ENCODE peak calls at places on chromosome 3, in four cellular contexts. G is osteocyte, Q is A549, S is MM.1S. P is an unnamed sample.

GRCh38 chr3:39937874-39938273 is 128.5 kb downstream of the MYRIP start:
- DNase-seq in G (no peak), Q (no peak), S (peak), P (no peak)

GRCh38 chr3:173135059-173135458 is 6.0 kb downstream of the SPATA16 start:
- DNase-seq in G (no peak), Q (no peak), S (peak), P (no peak)

GRCh38 chr3:105997800-105998526 is 129.2 kb upstream of the CBLB start:
- DNase-seq in G (no peak), Q (no peak), S (no peak), P (peak)

GRCh38 chr3:185737020-185737419 is 87.8 kb downstream of the IGF2BP2 start:
- DNase-seq in G (no peak), Q (no peak), S (no peak), P (no peak)

GRCh38 chr3:49813497-49814174 is at the start of gene UBA7:
- DNase-seq in G (no peak), Q (no peak), S (peak), P (no peak)

GRCh38 chr3:56491566-56491965 is 23.3 kb upstream of the ERC2 start:
- DNase-seq in G (no peak), Q (no peak), S (no peak), P (no peak)

GRCh38 chr3:45775571-45776290 is 20.6 kb downstream of the SLC6A20 start:
- DNase-seq in G (peak), Q (no peak), S (no peak), P (no peak)

GRCh38 chr3:177935008-177935407 is 601.2 kb upstream of the KCNMB2 start:
- DNase-seq in G (no peak), Q (no peak), S (no peak), P (no peak)

GRCh38 chr3:37162501-37163245 is 11.7 kb downstream of the LRRFIP2 start:
- DNase-seq in G (no peak), Q (no peak), S (no peak), P (no peak)

GRCh38 chr3:194369522-194370279 is at the start of gene LRRC15:
- DNase-seq in G (no peak), Q (peak), S (no peak), P (no peak)

GRCh38 chr3:53843195-53844177 is 2.7 kb downstream of the CHDH start:
- DNase-seq in G (no peak), Q (no peak), S (peak), P (no peak)

GRCh38 chr3:2156244-2156847 is 57.7 kb downstream of the CNTN4 start:
- DNase-seq in G (no peak), Q (peak), S (peak), P (no peak)

GRCh38 chr3:146972726-146973125 is 367.6 kb upstream of the PLSCR5 start:
- DNase-seq in G (no peak), Q (no peak), S (no peak), P (no peak)

GRCh38 chr3:37290551-37290950 is 116.2 kb upstream of the LRRFIP2 start:
- DNase-seq in G (no peak), Q (no peak), S (no peak), P (no peak)

GRCh38 chr3:190497809-190498208 is 16.1 kb upstream of the IL1RAP start:
- DNase-seq in G (no peak), Q (no peak), S (no peak), P (no peak)

GRCh38 chr3:172280406-172281051 is 167.7 kb downstream of the GHSR start:
- DNase-seq in G (no peak), Q (no peak), S (no peak), P (no peak)

GRCh38 chr3:2714856-2715255 is 395.3 kb downstream of the IL5RA start:
- DNase-seq in G (no peak), Q (no peak), S (peak), P (no peak)

GRCh38 chr3:112767177-112767576 is 79.5 kb downstream of the CD200R1L start:
- DNase-seq in G (no peak), Q (no peak), S (peak), P (no peak)

GRCh38 chr3:17355591-17355990 is 386.8 kb downstream of the TBC1D5 start:
- DNase-seq in G (no peak), Q (no peak), S (no peak), P (no peak)

GRCh38 chr3:190384241-190384863 is 3.6 kb upstream of the CLDN16 start:
- DNase-seq in G (no peak), Q (peak), S (peak), P (no peak)

GRCh38 chr3:128734523-128735189 is 8.7 kb downstream of the RAB7A start:
- DNase-seq in G (no peak), Q (no peak), S (no peak), P (no peak)

GRCh38 chr3:37823189-37823588 is 38.5 kb upstream of the CTDSPL start:
- DNase-seq in G (no peak), Q (no peak), S (no peak), P (no peak)

GRCh38 chr3:129005526-129006303 is 4.6 kb downstream of the EFCC1 start:
- DNase-seq in G (no peak), Q (no peak), S (peak), P (no peak)

GRCh38 chr3:8499181-8499611 is 2.4 kb upstream of the LMCD1 start:
- DNase-seq in G (no peak), Q (no peak), S (no peak), P (no peak)

GRCh38 chr3:188486952-188487351 is 333.0 kb downstream of the LPP start:
- DNase-seq in G (no peak), Q (no peak), S (no peak), P (no peak)

GRCh38 chr3:71066356-71066755 is 517.2 kb downstream of the FOXP1 start:
- DNase-seq in G (no peak), Q (no peak), S (no peak), P (no peak)

GRCh38 chr3:112437146-112438022 is 61.9 kb downstream of the BTLA start:
- DNase-seq in G (no peak), Q (no peak), S (peak), P (no peak)

GRCh38 chr3:42653560-42654330 is at the start of gene ZBTB47:
- DNase-seq in G (no peak), Q (no peak), S (no peak), P (no peak)

GRCh38 chr3:123605789-123606234 is 21.0 kb upstream of the HACD2 start:
- DNase-seq in G (no peak), Q (peak), S (no peak), P (no peak)

GRCh38 chr3:142019794-142020320 is 129.5 kb downstream of the TFDP2 start:
- DNase-seq in G (no peak), Q (no peak), S (peak), P (no peak)

GRCh38 chr3:196499807-196500524 is 3.6 kb downstream of the RNF168 start:
- DNase-seq in G (no peak), Q (no peak), S (no peak), P (no peak)

GRCh38 chr3:16884084-16884747 is 539 bp upstream of the PLCL2 start:
- DNase-seq in G (peak), Q (peak), S (peak), P (peak)

GRCh38 chr3:73342077-73342476 is 280.6 kb downstream of the EBLN2 start:
- DNase-seq in G (no peak), Q (no peak), S (no peak), P (no peak)

GRCh38 chr3:95028688-95029087 is 965.8 kb downstream of the NSUN3 start:
- DNase-seq in G (no peak), Q (no peak), S (no peak), P (no peak)

GRCh38 chr3:120144267-120144666 is 50.0 kb upstream of the GSK3B start:
- DNase-seq in G (no peak), Q (no peak), S (no peak), P (no peak)

GRCh38 chr3:132284756-132285619 is 32.2 kb upstream of the ACP3 start:
- DNase-seq in G (no peak), Q (no peak), S (no peak), P (no peak)

GRCh38 chr3:126959921-126960603 is 22.9 kb upstream of the PLXNA1 start:
- DNase-seq in G (no peak), Q (peak), S (no peak), P (no peak)
- TF ChIP-seq CTCF in G (peak), Q (no peak), S (no peak), P (no peak)

GRCh38 chr3:149016669-149017541 is 25.6 kb downstream of the GYG1 start:
- DNase-seq in G (no peak), Q (no peak), S (no peak), P (no peak)

GRCh38 chr3:149015383-149015782 is 24.0 kb downstream of the GYG1 start:
- DNase-seq in G (no peak), Q (no peak), S (no peak), P (no peak)

GRCh38 chr3:149013726-149014125 is 22.4 kb downstream of the GYG1 start:
- DNase-seq in G (no peak), Q (no peak), S (no peak), P (no peak)

GRCh38 chr3:149018247-149018646 is 26.9 kb downstream of the GYG1 start:
- DNase-seq in G (no peak), Q (no peak), S (no peak), P (no peak)

DNA sequence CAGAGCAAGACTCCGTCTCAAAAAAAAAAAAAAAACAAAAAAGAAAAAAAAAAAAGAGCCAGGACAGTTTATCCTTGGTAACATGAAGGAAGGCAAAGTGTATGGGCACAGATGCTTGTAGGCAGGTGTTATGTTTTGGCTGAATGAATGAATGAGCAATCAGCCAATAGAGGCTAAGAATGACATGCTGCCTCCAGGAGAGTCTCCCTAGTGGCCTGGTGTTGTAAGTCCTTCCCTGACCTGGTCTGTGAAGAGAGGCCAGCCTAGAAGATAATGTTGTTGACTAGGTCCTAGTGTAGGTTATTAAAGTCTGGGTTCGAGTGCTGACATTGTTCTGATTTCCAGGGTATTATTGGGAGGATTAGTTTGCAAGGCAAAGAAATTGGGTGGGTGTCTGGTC is 24.9 kb downstream of the GYG1 start:
- DNase-seq in G (no peak), Q (no peak), S (no peak), P (no peak)
- TF ChIP-seq CTCF in G (no peak), Q (no peak), S (no peak), P (no peak)

GRCh38 chr3:96776818-96777217 is 37.6 kb upstream of the EPHA6 start:
- DNase-seq in G (no peak), Q (no peak), S (no peak), P (no peak)

DNA sequence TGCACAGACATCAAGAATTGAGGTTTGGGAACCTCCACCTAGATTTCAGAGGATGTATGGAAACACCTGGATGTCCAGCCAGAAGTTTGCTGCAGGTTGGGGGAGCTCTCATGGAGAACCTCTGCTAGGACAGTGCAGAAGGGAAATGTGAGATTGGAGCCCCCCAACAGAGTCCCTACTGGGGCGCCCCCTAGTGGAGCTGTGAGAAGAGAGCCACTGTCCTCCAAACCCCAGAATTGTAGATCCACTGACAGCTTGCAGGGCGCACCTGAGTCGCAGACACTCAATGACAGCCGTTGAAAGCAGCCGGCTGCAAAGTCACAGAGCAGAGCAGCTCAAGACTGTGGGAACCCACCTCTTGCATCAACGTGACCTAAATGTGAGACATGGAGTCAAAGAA is 34.6 kb upstream of the EPHA6 start:
- DNase-seq in G (no peak), Q (no peak), S (no peak), P (no peak)
- TF ChIP-seq CTCF in G (peak), Q (no peak), S (peak), P (no peak)

DNA sequence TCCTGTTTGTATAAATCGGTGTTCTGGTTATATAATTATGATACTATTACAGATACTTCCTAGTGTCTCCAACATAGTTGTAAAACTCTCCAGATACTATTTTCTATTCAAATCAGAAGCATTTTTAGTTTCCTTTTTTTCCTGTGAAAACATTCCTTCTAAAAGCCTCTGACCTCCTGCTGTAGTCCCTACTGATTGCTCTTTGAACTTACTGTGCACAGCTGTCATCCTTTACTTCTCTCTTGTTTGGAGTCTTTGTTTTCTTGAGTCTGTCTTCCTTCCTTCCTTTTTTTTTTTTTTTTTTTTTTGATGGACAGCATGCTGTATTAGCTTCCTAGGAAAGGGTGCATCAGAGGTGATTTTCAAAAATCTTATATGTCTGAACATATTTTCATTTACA is 28.9 kb downstream of the NR2C2 start:
- DNase-seq in G (no peak), Q (no peak), S (no peak), P (no peak)
- TF ChIP-seq CTCF in G (no peak), Q (no peak), S (no peak), P (no peak)

DNA sequence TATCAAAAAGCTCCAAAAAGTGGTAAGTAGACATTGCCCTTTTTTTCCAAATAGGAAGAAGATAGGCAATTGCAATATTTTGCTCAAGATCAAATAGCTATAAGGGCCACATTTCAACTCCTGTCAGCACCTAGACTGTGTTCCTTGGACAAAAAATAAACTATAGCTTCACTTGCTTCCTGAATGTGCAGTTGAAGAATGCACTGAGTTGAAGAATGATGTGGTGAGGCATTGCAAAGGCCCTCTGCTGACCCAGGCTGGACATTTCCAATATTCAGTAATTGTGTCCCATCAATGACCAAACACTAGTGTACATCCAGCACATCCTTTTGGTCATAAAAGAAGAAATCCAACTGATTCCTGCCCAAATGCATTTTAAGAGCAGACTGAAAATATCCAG is 424.9 kb upstream of the TGFBR2 start:
- DNase-seq in G (no peak), Q (no peak), S (no peak), P (no peak)
- TF ChIP-seq CTCF in G (no peak), Q (no peak), S (no peak), P (no peak)

DNA sequence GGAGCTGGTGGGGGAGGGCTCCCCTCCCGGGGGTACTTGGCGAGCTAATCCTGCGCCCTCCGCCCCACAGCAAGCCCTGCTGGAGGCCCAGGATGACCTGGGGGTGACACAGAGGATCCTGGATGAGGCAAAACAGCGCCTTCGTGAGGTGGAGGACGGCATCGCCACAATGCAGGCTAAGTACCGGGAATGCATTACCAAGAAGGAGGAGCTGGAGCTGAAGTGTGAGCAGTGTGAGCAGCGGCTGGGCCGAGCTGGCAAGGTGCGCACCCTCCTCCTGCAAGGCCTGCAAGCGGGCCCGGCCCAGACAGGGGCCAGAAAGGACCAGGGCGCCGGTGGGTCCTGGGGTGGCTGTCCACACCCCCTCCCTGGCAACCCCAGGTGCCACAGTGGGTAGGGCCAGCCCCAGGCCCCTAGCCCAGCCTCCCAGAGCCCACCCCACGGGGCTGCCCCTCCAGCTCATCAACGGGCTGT is 56.5 kb downstream of the SEMA3G start:
- DNase-seq in G (no peak), Q (no peak), S (no peak), P (no peak)
- TF ChIP-seq CTCF in G (no peak), Q (no peak), S (no peak), P (no peak)

DNA sequence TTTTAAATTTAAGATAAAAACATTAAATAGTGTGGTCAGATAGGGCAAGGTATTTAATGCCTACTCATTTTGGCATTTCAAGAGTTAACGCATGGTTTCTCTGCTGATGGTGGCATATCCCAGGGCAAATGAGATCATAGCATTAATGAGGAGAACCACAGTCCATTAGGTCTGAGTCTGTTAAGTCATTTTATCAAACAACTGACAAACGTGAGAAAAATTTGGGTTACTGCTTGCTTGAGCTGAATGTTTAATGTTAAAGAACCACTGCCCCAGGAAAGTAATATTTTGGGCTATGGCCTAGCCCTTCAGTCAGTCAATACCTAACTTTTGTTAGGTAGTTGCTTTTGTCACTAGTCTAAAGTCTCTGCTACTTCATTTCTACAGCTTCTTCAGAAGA is 37.9 kb upstream of the SLC2A2 start:
- DNase-seq in G (no peak), Q (no peak), S (no peak), P (no peak)
- TF ChIP-seq CTCF in G (no peak), Q (no peak), S (no peak), P (no peak)

GRCh38 chr3:100891033-100891432 is 102.2 kb downstream of the ABI3BP start:
- DNase-seq in G (no peak), Q (no peak), S (no peak), P (no peak)
- TF ChIP-seq CTCF in G (peak), Q (no peak), S (peak), P (no peak)

DNA sequence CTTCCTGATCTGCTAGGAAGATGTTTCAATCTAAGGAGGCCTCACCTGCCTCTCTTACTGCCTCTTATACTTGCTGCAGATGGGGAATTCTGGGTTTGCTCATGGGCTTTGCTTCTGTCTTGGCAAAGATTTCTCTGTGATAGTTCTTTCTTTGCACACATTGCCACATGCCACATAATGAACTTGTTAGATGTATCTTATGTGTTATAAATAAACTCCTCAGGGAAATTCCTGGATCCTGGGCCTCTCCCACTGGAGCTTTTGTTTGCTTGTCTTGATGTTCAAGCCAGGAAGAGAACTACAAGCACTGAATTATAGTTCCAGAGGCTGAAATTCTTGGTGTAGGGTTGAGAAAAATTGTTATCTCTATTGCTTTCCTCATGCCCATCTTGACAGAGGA is 12.2 kb downstream of the RTP1 start:
- DNase-seq in G (no peak), Q (no peak), S (no peak), P (no peak)
- TF ChIP-seq CTCF in G (no peak), Q (no peak), S (no peak), P (no peak)

DNA sequence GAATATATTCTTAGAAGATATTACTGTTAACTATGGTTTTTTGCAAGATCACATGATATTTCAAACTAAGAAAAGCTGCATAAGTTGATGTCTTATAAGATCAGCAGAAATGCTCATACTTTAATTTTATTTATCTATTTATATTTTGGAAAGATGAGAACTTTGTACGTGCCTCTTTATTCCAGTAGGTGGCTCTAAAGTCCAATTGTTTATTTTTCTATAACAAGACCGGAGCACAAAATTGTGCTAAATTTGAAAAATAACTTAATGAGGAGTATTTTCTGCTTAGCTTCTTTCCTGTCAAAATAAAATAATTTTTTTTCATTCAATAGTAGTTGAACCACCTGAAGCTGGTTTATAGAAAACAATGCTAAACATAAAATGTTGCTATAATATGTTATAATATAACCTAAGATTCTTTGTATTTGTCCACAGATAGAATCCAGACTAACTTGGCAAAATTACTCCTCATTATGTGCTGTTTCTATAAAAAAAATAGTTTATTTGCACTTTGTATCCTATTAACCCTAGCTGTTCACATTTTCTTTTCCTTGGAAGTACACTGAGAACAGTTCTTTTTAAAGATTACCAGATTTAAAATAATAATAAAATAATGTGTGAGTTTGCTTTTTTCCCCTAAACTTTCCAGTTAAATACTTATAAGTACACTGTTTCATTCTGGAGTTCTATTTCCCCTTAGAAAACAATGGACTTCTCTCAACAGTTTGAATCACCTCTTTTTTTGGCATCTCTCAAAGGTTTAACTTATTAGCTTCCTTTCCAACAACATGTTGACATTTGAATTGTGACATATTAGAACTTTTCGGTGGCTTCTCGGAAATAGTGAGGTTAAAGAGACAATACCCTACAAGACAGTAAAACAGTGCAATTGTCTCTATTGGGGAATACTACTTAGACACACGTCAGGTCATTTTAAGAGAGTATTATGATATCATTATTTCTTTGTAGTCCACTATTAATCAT is 530.0 kb downstream of the MECOM start:
- DNase-seq in G (no peak), Q (no peak), S (peak), P (no peak)
- TF ChIP-seq CTCF in G (peak), Q (peak), S (peak), P (peak)